ENCODE peak calls at places on chromosomes 7 and 10, in four cellular contexts. P is cardiac muscle cell, T is H1, V is amniotic stem cell. Z is an unnamed sample.

GRCh38 chr7:8418627-8419245 is 14.7 kb upstream of the NXPH1 start:
- DNase-seq in T (no peak), V (peak), P (peak), Z (no peak)

GRCh38 chr10:71289421-71290130 is 29.5 kb upstream of the SLC29A3 start:
- DNase-seq in T (no peak), V (no peak), P (no peak), Z (no peak)

GRCh38 chr10:129921065-129921670 is 42.9 kb downstream of the EBF3 start:
- DNase-seq in T (no peak), V (no peak), P (no peak), Z (no peak)

GRCh38 chr10:104090597-104090996 is 4.9 kb upstream of the COL17A1 start:
- DNase-seq in P (no peak), T (no peak), V (no peak), Z (no peak)

GRCh38 chr10:132209130-132209529 is 22.4 kb downstream of the DPYSL4 start:
- DNase-seq in T (no peak), P (no peak), V (peak), Z (no peak)

GRCh38 chr10:15346440-15347141 is 24.5 kb downstream of the FAM171A1 start:
- DNase-seq in T (no peak), P (peak), V (no peak), Z (no peak)

GRCh38 chr10:86160890-86161585 is 205.6 kb downstream of the GRID1 start:
- DNase-seq in T (no peak), V (no peak), P (no peak), Z (no peak)

GRCh38 chr7:1705856-1706255 is 35.8 kb downstream of the ELFN1 start:
- DNase-seq in P (no peak), T (no peak), V (no peak), Z (no peak)

GRCh38 chr10:22710139-22710745 is 4.1 kb downstream of the PIP4K2A start:
- DNase-seq in V (no peak), T (no peak), P (no peak), Z (no peak)

GRCh38 chr7:104230606-104231005 is 22.8 kb upstream of the ORC5 start:
- DNase-seq in V (no peak), T (no peak), P (peak), Z (no peak)

GRCh38 chr10:29559996-29560395 is 74.8 kb downstream of the SVIL start:
- DNase-seq in P (peak), T (no peak), V (no peak), Z (no peak)

GRCh38 chr10:47406870-47407648 is 23.0 kb upstream of the ZNF488 start:
- DNase-seq in V (peak), T (peak), P (no peak), Z (no peak)

GRCh38 chr10:100997364-100998182 is 2.0 kb upstream of the LZTS2 start:
- DNase-seq in V (peak), P (peak), T (peak), Z (no peak)

GRCh38 chr10:30940279-30940678 is 91.4 kb downstream of the ZNF438 start:
- DNase-seq in P (no peak), T (no peak), V (no peak), Z (no peak)

GRCh38 chr10:132517951-132518521 is 19.6 kb upstream of the INPP5A start:
- DNase-seq in P (peak), V (no peak), T (no peak), Z (no peak)

GRCh38 chr10:79074732-79075131 is 6.0 kb downstream of the ZMIZ1 start:
- DNase-seq in P (no peak), V (no peak), T (no peak), Z (no peak)

GRCh38 chr10:123642293-123642692 is 23.9 kb upstream of the GPR26 start:
- DNase-seq in V (no peak), T (no peak), P (no peak), Z (no peak)

GRCh38 chr10:126430512-126430911 is 42.2 kb upstream of the ADAM12 start:
- DNase-seq in V (no peak), T (no peak), P (no peak), Z (no peak)

GRCh38 chr10:72637398-72637857 is 11.5 kb upstream of the MICU1 start:
- DNase-seq in P (peak), T (no peak), V (no peak), Z (no peak)

GRCh38 chr7:83270407-83270806 is 107.7 kb upstream of the PCLO start:
- DNase-seq in T (no peak), V (no peak), P (peak), Z (no peak)

GRCh38 chr7:27607210-27607606 is 55.5 kb downstream of the HIBADH start:
- DNase-seq in P (no peak), T (no peak), V (no peak), Z (no peak)

GRCh38 chr10:79431891-79432831 is 13.3 kb downstream of the ZCCHC24 start:
- DNase-seq in P (no peak), T (no peak), V (no peak), Z (no peak)

GRCh38 chr7:45882465-45882810 is 5.8 kb upstream of the IGFBP1 start:
- DNase-seq in V (no peak), P (no peak), T (no peak), Z (no peak)

GRCh38 chr7:157502701-157503111 is 165.9 kb downstream of the DNAJB6 start:
- DNase-seq in V (no peak), T (no peak), P (no peak), Z (no peak)

GRCh38 chr7:107035446-107035845 is 9.1 kb upstream of the PRKAR2B start:
- DNase-seq in T (no peak), V (peak), P (no peak), Z (no peak)

GRCh38 chr7:46135561-46135960 is 214.5 kb upstream of the IGFBP3 start:
- DNase-seq in T (no peak), V (no peak), P (no peak), Z (no peak)

Z was measured in iPS DF 19.7.